ENCODE peak calls at places on chromosomes 2 and 18, in six cellular contexts. U is left ventricle myocardium inferior, P is ascending aorta, L is mammary epithelial cell, N is ovary, X is colonic mucosa. Z is an unnamed sample. For H3K27me3, the result is how much of the 10 kb centered on the place peaks cover.

GRCh38 chr2:105256431-105257047 is 15.0 kb downstream of the GPR45 start:
- DNase-seq in U (no peak), P (no peak), L (no peak), N (no peak), X (no peak), Z (no peak)

GRCh38 chr18:56532176-56532840 is 106.1 kb downstream of the TXNL1 start:
- DNase-seq in U (no peak), P (no peak), L (peak), N (no peak), X (no peak), Z (no peak)

GRCh38 chr18:22493255-22493654 is 75.5 kb upstream of the CTAGE1 start:
- DNase-seq in U (no peak), P (no peak), L (no peak), N (no peak), X (no peak), Z (peak)

GRCh38 chr2:201888476-201888875 is 82.1 kb downstream of the CDK15 start:
- DNase-seq in U (no peak), P (no peak), L (no peak), N (no peak), X (no peak), Z (no peak)

GRCh38 chr2:144886847-144887246 is 366.9 kb upstream of the ZEB2 start:
- DNase-seq in U (peak), P (no peak), L (no peak), N (peak), X (peak), Z (peak)

GRCh38 chr2:238709324-238709723 is 138.6 kb upstream of the TWIST2 start:
- DNase-seq in U (no peak), P (no peak), L (no peak), N (no peak), X (peak), Z (no peak)

GRCh38 chr2:19488009-19488691 is 129.7 kb upstream of the OSR1 start:
- DNase-seq in U (no peak), P (no peak), L (peak), N (no peak), X (no peak), Z (no peak)

GRCh38 chr18:9952633-9953416 is 39.0 kb downstream of the VAPA start:
- DNase-seq in U (no peak), P (no peak), L (peak), N (no peak), X (no peak), Z (no peak)

GRCh38 chr2:241950878-241951331 is 81.4 kb downstream of the RTP5 start:
- DNase-seq in U (peak), P (no peak), L (peak), N (peak), X (peak), Z (peak)

GRCh38 chr2:127807678-127808353 is 3.2 kb downstream of the WDR33 start:
- DNase-seq in U (no peak), P (no peak), L (no peak), N (no peak), X (no peak), Z (no peak)

GRCh38 chr2:224669449-224669848 is 46.7 kb downstream of the CCDC195 start:
- DNase-seq in U (no peak), P (no peak), L (no peak), N (no peak), X (no peak), Z (no peak)

GRCh38 chr2:96204836-96205235 is 3.8 kb downstream of the STARD7 start:
- DNase-seq in U (no peak), P (no peak), L (no peak), N (no peak), X (no peak), Z (no peak)

GRCh38 chr2:190255668-190256067 is 64.0 kb downstream of the HIBCH start:
- DNase-seq in U (no peak), P (no peak), L (no peak), N (no peak), X (no peak), Z (no peak)

GRCh38 chr18:27017901-27018500 is 152.5 kb upstream of the AQP4 start:
- DNase-seq in U (no peak), P (no peak), L (peak), N (no peak), X (no peak), Z (no peak)

DNA sequence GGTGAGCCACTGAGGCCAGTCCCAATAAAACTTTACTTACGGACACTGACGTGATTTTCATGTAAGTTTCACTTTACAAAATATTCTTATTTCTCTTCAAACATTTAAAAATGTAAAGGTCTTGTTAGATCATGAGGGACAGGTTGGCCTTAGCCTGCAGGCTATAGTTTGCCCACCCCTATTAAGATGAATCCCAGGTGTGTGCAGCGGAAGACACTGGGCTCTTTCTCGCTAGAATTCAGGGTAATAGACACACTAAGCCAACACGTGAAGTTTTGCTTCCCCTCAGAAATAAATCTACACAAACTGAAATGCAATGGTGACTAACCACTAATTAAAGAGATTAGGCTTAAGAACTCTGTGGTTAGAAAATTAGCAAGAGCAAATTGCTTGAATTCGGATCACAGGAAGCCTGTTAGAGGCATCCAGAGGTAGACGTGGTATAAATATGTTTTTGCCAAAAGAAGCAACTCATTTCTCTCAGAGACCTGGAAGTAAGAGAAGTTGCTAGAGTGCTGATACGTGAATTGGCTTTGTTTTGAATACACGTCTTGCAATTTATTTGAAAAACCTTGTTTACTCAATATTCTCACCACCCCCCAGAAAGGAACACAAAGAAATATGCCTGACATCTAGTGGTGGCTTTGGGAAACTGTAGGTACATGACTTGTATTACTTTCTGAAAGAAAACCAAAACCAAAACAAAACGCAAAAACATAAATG is 151.6 kb downstream of the DTNB start:
- DNase-seq in U (no peak), P (no peak), L (peak), N (no peak), X (peak), Z (no peak)
- H3K4me3 ChIP-seq in U (peak), P (peak), L (no peak), N (peak), X (peak), Z (peak)

GRCh38 chr2:118431586-118431985 is 343.3 kb downstream of the INSIG2 start:
- DNase-seq in U (no peak), P (no peak), L (no peak), N (no peak), X (no peak), Z (no peak)
- H3K27ac ChIP-seq in U (no peak), P (no peak), L (peak), N (no peak), X (no peak), Z (no peak)

GRCh38 chr2:64862001-64862397 is 127.2 kb upstream of the SLC1A4 start:
- DNase-seq in U (no peak), P (no peak), L (no peak), N (no peak), X (no peak), Z (no peak)

GRCh38 chr2:64863097-64863820 is 125.9 kb upstream of the SLC1A4 start:
- DNase-seq in U (no peak), P (no peak), L (no peak), N (no peak), X (no peak), Z (no peak)

GRCh38 chr2:64861338-64862000 is 127.7 kb upstream of the SLC1A4 start:
- DNase-seq in U (no peak), P (no peak), L (no peak), N (no peak), X (no peak), Z (no peak)

GRCh38 chr2:64860936-64861335 is 128.3 kb upstream of the SLC1A4 start:
- DNase-seq in U (no peak), P (no peak), L (no peak), N (no peak), X (no peak), Z (no peak)

DNA sequence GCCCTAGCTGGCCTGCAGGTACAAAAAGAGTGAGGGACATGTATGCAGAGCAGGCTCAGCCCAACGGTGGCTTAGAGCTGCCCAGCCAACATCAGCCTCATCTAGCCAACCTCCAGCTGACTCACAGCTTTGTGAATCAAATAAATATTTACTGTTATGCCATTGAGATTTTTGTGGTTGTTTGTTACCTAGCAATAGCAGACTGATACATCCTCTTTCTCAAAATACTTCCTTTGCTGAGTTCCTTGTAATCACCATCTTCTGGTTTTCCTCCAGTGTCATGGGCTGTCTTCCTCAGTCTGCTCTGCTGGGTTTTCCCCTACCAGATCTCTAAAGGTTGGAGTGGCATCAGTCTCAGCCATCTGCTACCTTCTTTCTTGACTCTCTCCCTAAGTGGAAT is 126.6 kb upstream of the SLC1A4 start:
- DNase-seq in U (no peak), P (no peak), L (peak), N (no peak), X (no peak), Z (no peak)
- H3K27me3 ChIP-seq in U (under half), P (under half), L (under half), N (under half), X (under half), Z (under half)

GRCh38 chr2:12514168-12514567 is 202.6 kb upstream of the TRIB2 start:
- DNase-seq in U (no peak), P (no peak), L (no peak), N (no peak), X (no peak), Z (no peak)
- H3K4me3 ChIP-seq in U (no peak), P (no peak), L (no peak), N (no peak), X (no peak), Z (no peak)

GRCh38 chr2:195659114-195659513 is 2.1 kb downstream of the SLC39A10 start:
- DNase-seq in U (no peak), P (no peak), L (no peak), N (no peak), X (no peak), Z (no peak)
- H3K27ac ChIP-seq in U (peak), P (peak), L (peak), N (no peak), X (peak), Z (no peak)

Z was measured in right cardiac atrium.